ENCODE peak calls at places on chromosome 22, in six cellular contexts. B, J, G, P, V and O are unnamed samples.

GRCh38 chr22:17387356-17387755 is 18.1 kb downstream of the CECR2 start:
- DNase-seq in B (no peak), J (no peak), G (no peak), P (no peak), V (no peak), O (no peak)

GRCh38 chr22:50481440-50482106 is at the start of gene ADM2:
- DNase-seq in B (no peak), J (no peak), G (peak; percentile 62), P (no peak), V (no peak), O (peak; percentile 69)

GRCh38 chr22:50305658-50306566 is 1.5 kb downstream of the PLXNB2 start:
- DNase-seq in B (peak; percentile 88), J (peak; percentile 89), G (no peak), P (peak; percentile 95), V (peak; percentile 87), O (no peak)

GRCh38 chr22:24427500-24428164 is at the start of gene ADORA2A:
- DNase-seq in B (no peak), J (no peak), G (peak; percentile 67), P (no peak), V (peak; percentile 54), O (peak; percentile 80)

GRCh38 chr22:22099194-22099486 is 116.6 kb upstream of the TOP3B start:
- DNase-seq in B (no peak), J (no peak), G (no peak), P (no peak), V (no peak), O (peak; percentile 39)

GRCh38 chr22:44491666-44492405 is 6.2 kb downstream of the RTL6 start:
- DNase-seq in B (no peak), J (no peak), G (no peak), P (no peak), V (no peak), O (no peak)

GRCh38 chr22:40249286-40249685 is 71.6 kb downstream of the TNRC6B start:
- DNase-seq in B (no peak), J (no peak), G (no peak), P (no peak), V (no peak), O (no peak)

GRCh38 chr22:24129980-24130379 is 51.3 kb upstream of the SUSD2 start:
- DNase-seq in B (no peak), J (no peak), G (no peak), P (no peak), V (no peak), O (no peak)

GRCh38 chr22:23306438-23306921 is 126.2 kb downstream of the BCR start:
- DNase-seq in B (peak; percentile 16), J (peak; percentile 58), G (no peak), P (peak; percentile 74), V (no peak), O (no peak)

GRCh38 chr22:32444068-32444467 is 20.2 kb downstream of the BPIFC start:
- DNase-seq in B (no peak), J (no peak), G (no peak), P (no peak), V (no peak), O (no peak)

GRCh38 chr22:48651036-48651890 is 1176.4 kb downstream of the BRD1 start:
- DNase-seq in B (no peak), J (no peak), G (no peak), P (no peak), V (no peak), O (no peak)

GRCh38 chr22:39244496-39245129 is at the start of gene PDGFB:
- DNase-seq in B (no peak), J (no peak), G (no peak), P (no peak), V (peak; percentile 68), O (no peak)

GRCh38 chr22:46250035-46250782 is at the start of gene CDPF1:
- DNase-seq in B (peak; percentile 18), J (peak; percentile 82), G (peak; percentile 86), P (peak; percentile 75), V (peak; percentile 95), O (peak; percentile 93)
- TF ChIP-seq CTCF in B (no peak), J (peak; percentile 2), G (no peak), P (peak; percentile 1), V (no peak), O (no peak)

GRCh38 chr22:36564422-36565151 is 35.6 kb upstream of the EIF3D start:
- DNase-seq in B (no peak), J (no peak), G (no peak), P (no peak), V (no peak), O (no peak)

GRCh38 chr22:36563444-36563843 is 34.5 kb upstream of the EIF3D start:
- DNase-seq in B (no peak), J (no peak), G (no peak), P (no peak), V (no peak), O (no peak)

GRCh38 chr22:36562261-36562835 is 33.4 kb upstream of the EIF3D start:
- DNase-seq in B (no peak), J (no peak), G (no peak), P (peak; percentile 43), V (no peak), O (no peak)

GRCh38 chr22:36563898-36564297 is 34.9 kb upstream of the EIF3D start:
- DNase-seq in B (no peak), J (no peak), G (no peak), P (no peak), V (no peak), O (no peak)

DNA sequence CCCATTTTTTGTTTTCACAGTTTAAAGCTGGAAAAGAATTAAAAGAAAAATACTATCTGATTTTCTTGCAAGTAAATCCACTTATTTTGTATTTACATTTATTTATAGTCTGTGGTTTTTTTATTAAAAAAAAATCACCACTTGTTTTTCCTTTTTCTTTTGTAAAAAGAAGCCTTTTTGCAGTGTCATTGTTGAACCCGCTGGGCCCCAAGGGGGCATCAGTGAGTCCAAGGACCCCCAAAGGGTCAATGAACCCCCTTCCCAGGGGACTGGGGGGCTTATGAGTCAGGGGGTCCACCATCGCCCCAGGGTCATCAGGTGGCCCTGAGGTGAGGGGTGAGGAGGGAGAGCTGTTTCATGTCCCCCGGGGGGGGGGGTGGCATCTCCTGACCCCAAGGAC is 34.0 kb upstream of the EIF3D start:
- DNase-seq in B (no peak), J (no peak), G (no peak), P (no peak), V (no peak), O (no peak)
- TF ChIP-seq CTCF in B (no peak), J (no peak), G (no peak), P (no peak), V (no peak), O (no peak)

DNA sequence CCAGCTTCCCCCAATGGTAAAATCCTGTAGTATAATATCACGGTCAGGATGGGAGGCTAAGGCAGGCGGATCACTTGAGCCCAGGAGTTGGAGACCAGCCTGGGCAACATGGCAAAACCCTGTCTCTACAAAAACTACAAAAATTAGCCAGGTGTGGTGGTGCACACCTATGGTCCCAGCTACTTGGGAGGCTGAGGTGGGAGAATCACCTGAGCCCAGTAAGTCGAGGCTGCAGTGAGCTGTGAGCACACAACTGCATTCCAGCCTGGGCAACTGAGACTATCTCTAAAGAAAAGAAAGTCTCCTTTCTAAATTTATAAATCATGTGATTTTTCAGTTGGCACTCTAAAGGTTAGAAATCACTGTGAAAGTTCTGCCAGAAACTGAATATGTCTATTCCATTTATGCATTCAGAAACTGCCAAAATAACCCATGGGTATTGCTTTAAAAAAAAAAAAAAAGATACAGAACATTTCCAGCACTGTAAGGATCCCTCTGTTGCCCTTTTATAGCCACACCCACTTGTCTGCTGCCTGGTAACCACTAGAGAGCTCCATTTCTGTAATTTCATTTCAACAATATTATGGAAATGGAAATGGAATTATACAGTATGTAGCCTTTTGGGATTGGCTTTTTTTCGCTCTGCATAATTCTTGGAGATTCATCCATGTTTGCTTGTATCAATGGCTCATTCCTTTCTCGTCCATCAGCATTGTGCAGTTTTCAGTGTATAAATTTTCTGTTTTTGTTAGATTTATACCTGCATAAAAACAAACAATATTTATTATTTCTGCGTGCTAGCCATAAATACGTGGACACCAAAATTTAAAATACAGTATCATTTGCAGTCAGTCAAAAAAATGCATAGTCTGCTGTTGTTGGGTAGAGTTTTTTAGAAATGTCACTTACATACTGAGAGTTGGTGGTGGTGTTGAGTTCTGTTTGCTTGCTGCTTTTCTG is 9.4 kb downstream of the CDC45 start:
- DNase-seq in B (no peak), J (no peak), G (no peak), P (peak; percentile 23), V (no peak), O (no peak)
- TF ChIP-seq CTCF in B (no peak), J (no peak), G (no peak), P (peak; percentile 12), V (no peak), O (no peak)

GRCh38 chr22:21098099-21098671 is 52.4 kb downstream of the LRRC74B start:
- DNase-seq in B (no peak), J (no peak), G (no peak), P (no peak), V (no peak), O (no peak)
- TF ChIP-seq CTCF in B (no peak), J (no peak), G (no peak), P (no peak), V (no peak), O (no peak)